ENCODE peak calls at places on chromosomes 3 and 15, in six cellular contexts. X is bronchial epithelial cell, L is PC-9, H is heart right ventricle, B is psoas muscle, G is brain microvascular endothelial cell. M is an unnamed sample.
A peak's percentile ranks its signal among the peaks of the same experiment; 100 is the strongest.

GRCh38 chr15:29420188-29420587 is 150.6 kb upstream of the NSMCE3 start:
- DNase-seq in X (no peak), L (no peak), H (no peak), B (no peak), G (no peak), M (no peak)

GRCh38 chr3:16338124-16338523 is 73.1 kb downstream of the OXNAD1 start:
- DNase-seq in X (no peak), L (no peak), H (no peak), B (no peak), G (no peak), M (no peak)

GRCh38 chr3:36688815-36689214 is 75.5 kb downstream of the DCLK3 start:
- DNase-seq in X (no peak), L (no peak), H (no peak), B (no peak), G (no peak), M (no peak)

GRCh38 chr15:90870354-90871096 is 2.1 kb downstream of the FURIN start:
- DNase-seq in X (peak; percentile 37), L (no peak), H (no peak), B (no peak), G (peak; percentile 14), M (peak; percentile 28)

GRCh38 chr3:134009345-134010000 is 20.3 kb downstream of the SLCO2A1 start:
- DNase-seq in X (peak; percentile 59), L (no peak), H (no peak), B (no peak), G (peak; percentile 40), M (peak; percentile 29)

GRCh38 chr3:196218155-196218712 is 1.9 kb downstream of the SLC51A start:
- DNase-seq in X (no peak), L (peak; percentile 64), H (no peak), B (no peak), G (no peak), M (no peak)

GRCh38 chr15:71512281-71513016 is 297.9 kb upstream of the NR2E3 start:
- DNase-seq in X (no peak), L (no peak), H (no peak), B (no peak), G (no peak), M (no peak)

GRCh38 chr3:18423401-18424212 is 1.5 kb downstream of the SATB1 start:
- DNase-seq in X (peak; percentile 42), L (peak; percentile 39), H (peak; percentile 36), B (peak; percentile 56), G (peak; percentile 63), M (peak; percentile 58)

GRCh38 chr3:44445786-44446185 is 31.7 kb downstream of the ZNF445 start:
- DNase-seq in X (no peak), L (no peak), H (no peak), B (no peak), G (no peak), M (no peak)

GRCh38 chr3:129992781-129993180 is 18.3 kb downstream of the TRH start:
- DNase-seq in X (no peak), L (no peak), H (no peak), B (no peak), G (no peak), M (peak; percentile 13)

GRCh38 chr15:36498401-36498800 is 81.0 kb upstream of the CDIN1 start:
- DNase-seq in X (no peak), L (no peak), H (no peak), B (no peak), G (no peak), M (no peak)

GRCh38 chr15:25640381-25640780 is 201.6 kb upstream of the UBE3A start:
- DNase-seq in X (no peak), L (no peak), H (no peak), B (no peak), G (no peak), M (no peak)

GRCh38 chr3:157465741-157466140 is 29.1 kb downstream of the PTX3 start:
- DNase-seq in X (no peak), L (no peak), H (no peak), B (no peak), G (no peak), M (no peak)

GRCh38 chr15:72365844-72366243 is 10.0 kb downstream of the HEXA start:
- DNase-seq in X (no peak), L (no peak), H (no peak), B (no peak), G (no peak), M (no peak)

GRCh38 chr15:36671017-36671416 is 91.6 kb downstream of the CDIN1 start:
- DNase-seq in X (no peak), L (no peak), H (no peak), B (no peak), G (no peak), M (peak; percentile 32)

GRCh38 chr3:89955141-89955540 is 847.7 kb downstream of the EPHA3 start:
- DNase-seq in X (no peak), L (no peak), H (no peak), B (no peak), G (no peak), M (no peak)
- TF ChIP-seq CTCF in X (no peak), L (no peak), H (no peak), B (no peak), G (no peak), M (no peak)

DNA sequence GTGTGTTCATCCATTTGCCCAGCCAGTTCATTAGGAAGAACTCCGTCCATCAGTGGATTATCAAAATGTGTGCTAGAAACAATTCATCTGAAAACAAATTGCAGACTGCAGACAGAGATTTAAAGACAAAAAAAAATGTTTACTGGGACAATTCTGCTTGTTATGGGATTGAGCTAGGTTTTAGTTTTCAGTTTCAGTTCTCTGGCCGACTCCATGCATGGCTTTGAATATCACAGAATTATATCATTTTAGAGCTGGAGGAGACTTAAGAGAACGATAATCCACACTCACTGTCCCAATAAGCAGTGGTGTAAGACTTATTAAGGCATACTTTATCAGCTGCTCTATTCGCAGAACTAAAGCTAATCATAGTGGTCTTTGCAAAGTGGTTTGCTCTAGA is 51.1 kb downstream of the TFG start:
- DNase-seq in X (no peak), L (no peak), H (no peak), B (no peak), G (no peak), M (no peak)
- H3K4me3 ChIP-seq in X (no peak overlapping the region), L (no peak overlapping the region), H (no peak overlapping the region), B (no peak overlapping the region), G (no peak overlapping the region), M (no peak overlapping the region)

DNA sequence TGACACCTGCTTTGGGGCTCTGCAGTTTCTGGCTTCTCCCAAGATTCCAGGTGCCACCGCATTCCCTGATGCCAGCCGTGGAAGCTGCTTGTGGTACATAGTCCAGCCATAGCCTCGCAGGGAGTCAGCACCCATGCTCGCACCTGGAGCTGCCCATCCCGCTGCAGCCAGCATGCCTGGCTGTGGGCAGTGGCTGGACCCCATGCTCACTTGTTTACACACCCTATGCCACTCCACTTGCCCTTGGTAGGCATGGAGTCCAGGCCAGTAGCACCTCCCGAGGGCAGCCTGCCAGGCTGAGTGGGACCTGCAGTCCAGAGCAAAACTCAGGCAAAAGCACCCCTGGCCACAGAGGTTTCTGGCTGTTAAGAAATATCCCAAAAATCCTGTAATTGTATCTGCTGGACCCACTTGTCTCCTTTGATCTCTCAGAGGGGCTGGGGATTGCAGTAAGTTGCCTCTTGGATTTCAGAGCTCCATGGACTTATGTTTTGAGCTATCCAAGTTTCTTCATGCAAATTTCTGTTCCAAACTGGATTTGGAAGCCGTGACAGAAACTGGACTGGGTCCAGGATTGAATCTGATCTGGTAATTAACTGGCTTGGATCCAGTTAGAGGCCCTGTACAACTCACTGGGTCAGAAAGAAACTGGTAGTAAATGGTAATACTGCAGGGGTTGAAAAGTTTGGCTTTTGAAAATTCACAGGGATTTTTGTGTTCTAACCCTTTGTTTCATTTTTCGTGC is 149.3 kb downstream of the FMN1 start:
- DNase-seq in X (no peak), L (no peak), H (no peak), B (no peak), G (no peak), M (peak; percentile 14)
- TF ChIP-seq CTCF in X (no peak), L (no peak), H (no peak), B (no peak), G (no peak), M (no peak)

GRCh38 chr3:13053425-13053824 is 19.8 kb downstream of the IQSEC1 start:
- DNase-seq in X (no peak), L (no peak), H (no peak), B (peak; percentile 11), G (no peak), M (no peak)

GRCh38 chr3:13050446-13050845 is 22.8 kb downstream of the IQSEC1 start:
- DNase-seq in X (no peak), L (no peak), H (no peak), B (no peak), G (no peak), M (no peak)

GRCh38 chr3:13051066-13051465 is 22.2 kb downstream of the IQSEC1 start:
- DNase-seq in X (no peak), L (no peak), H (no peak), B (no peak), G (no peak), M (no peak)

GRCh38 chr3:13052191-13052590 is 21.0 kb downstream of the IQSEC1 start:
- DNase-seq in X (no peak), L (no peak), H (no peak), B (peak; percentile 4), G (no peak), M (no peak)

DNA sequence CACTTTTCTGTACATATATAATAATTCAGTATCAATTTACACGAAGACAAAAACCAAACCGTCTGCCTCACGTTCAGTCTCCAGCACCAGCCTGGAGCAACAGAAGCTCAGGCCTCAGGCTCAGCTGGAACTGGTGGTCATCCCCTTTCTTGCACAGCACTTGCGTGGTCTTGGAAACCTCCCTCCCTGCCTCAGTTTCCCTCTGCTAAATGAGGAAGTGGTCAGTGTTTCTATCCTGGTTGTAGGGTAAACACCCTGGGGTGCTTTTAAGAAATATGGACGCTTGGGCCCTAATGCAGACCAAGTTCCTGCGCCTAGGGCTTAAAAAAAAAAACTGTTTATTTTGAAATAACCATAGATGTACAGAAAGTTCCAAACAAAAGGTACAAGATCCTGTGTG is 21.6 kb downstream of the IQSEC1 start:
- DNase-seq in X (no peak), L (no peak), H (no peak), B (no peak), G (no peak), M (no peak)
- H3K4me3 ChIP-seq in X (no peak overlapping the region), L (no peak overlapping the region), H (no peak overlapping the region), B (no peak overlapping the region), G (no peak overlapping the region), M (no peak overlapping the region)

GRCh38 chr3:46353090-46353489 is 821 bp upstream of the CCR2 start:
- DNase-seq in X (no peak), L (no peak), H (no peak), B (no peak), G (no peak), M (no peak)
- TF ChIP-seq CTCF in X (no peak), L (no peak), H (no peak), B (no peak), G (no peak), M (no peak)